ENCODE peak calls at places on chromosomes 12 and 14, in nine cellular contexts. C, S, J, F, Z, O, M, N and T are unnamed samples.
A peak's percentile ranks its signal among the peaks of the same experiment; 100 is the strongest.

GRCh38 chr14:51607677-51608076 is 44.0 kb upstream of the FRMD6 start:
- DNase-seq in N (no peak), M (peak; percentile 93), O (no peak), S (peak; percentile 51), Z (peak; percentile 59), F (no peak), C (no peak), J (no peak), T (no peak)

GRCh38 chr12:117649796-117650195 is 288.4 kb upstream of the NOS1 start:
- DNase-seq in O (no peak), M (no peak), Z (no peak), C (no peak), J (no peak), F (no peak), S (no peak), N (no peak), T (no peak)

GRCh38 chr12:92242917-92243316 is 97.3 kb upstream of the BTG1 start:
- DNase-seq in M (peak; percentile 7), N (no peak), S (peak; percentile 83), C (no peak), F (no peak), Z (peak; percentile 59), J (no peak), O (no peak), T (peak; percentile 14)

GRCh38 chr12:66176525-66176924 is 6.7 kb upstream of the TMBIM4 start:
- DNase-seq in N (no peak), M (no peak), S (no peak), C (no peak), O (no peak), J (no peak), Z (peak; percentile 28), F (no peak), T (no peak)

GRCh38 chr14:74786916-74787315 is 23.8 kb downstream of the YLPM1 start:
- DNase-seq in O (no peak), C (no peak), Z (no peak), M (no peak), N (no peak), S (no peak), F (no peak), J (no peak), T (no peak)

GRCh38 chr14:21668377-21668776 is 5.2 kb downstream of the OR4E1 start:
- DNase-seq in O (no peak), F (no peak), J (no peak), Z (peak; percentile 76), S (peak; percentile 85), M (no peak), N (peak; percentile 72), C (no peak), T (peak; percentile 41)

GRCh38 chr12:56119361-56119796 is 1.3 kb downstream of the ZC3H10 start:
- DNase-seq in M (peak; percentile 81), F (peak; percentile 64), S (peak; percentile 87), C (no peak), O (peak; percentile 68), N (no peak), J (peak; percentile 64), Z (peak; percentile 94), T (peak; percentile 95)

GRCh38 chr12:119432935-119433334 is 98.4 kb downstream of the CCDC60 start:
- DNase-seq in Z (no peak), M (no peak), N (no peak), J (no peak), O (no peak), C (no peak), S (no peak), F (no peak), T (no peak)

DNA sequence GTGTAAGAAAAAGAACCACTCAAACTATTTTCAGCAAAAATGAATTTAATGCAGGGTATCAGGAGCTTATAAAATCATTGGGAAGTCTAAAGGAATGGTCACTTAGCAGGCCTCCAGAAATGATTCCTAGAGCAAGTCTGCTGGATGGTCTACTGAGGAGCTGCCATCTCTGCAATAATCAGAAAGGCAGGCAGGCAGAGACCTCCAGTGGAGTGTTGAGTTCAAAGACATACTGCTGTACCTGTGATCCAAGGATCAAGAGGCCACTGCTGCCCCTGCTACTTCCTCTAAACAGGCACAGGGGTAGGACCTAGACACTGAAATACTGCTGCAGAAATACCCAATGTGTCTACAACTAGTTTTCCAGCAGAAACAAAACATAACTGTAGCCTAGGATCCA is 14.5 kb upstream of the KICS2 start:
- DNase-seq in O (no peak), M (no peak), Z (peak; percentile 19), S (peak; percentile 40), J (no peak), N (no peak), F (no peak), C (no peak), T (peak; percentile 45)
- TF ChIP-seq CTCF in O (no peak), M (peak; percentile 7), Z (peak; percentile 39), S (peak; percentile 36), J (peak; percentile 19), N (peak; percentile 47), F (no peak), C (no peak), T (peak; percentile 37)

GRCh38 chr14:97459180-97459579 is 662.0 kb downstream of the VRK1 start:
- DNase-seq in M (no peak), S (no peak), F (no peak), J (no peak), O (no peak), Z (no peak), C (no peak), N (no peak), T (no peak)

GRCh38 chr14:97456958-97457357 is 659.8 kb downstream of the VRK1 start:
- DNase-seq in Z (no peak), M (no peak), S (no peak), F (no peak), J (no peak), N (no peak), O (no peak), C (no peak), T (peak; percentile 21)

GRCh38 chr14:97462081-97462480 is 664.9 kb downstream of the VRK1 start:
- DNase-seq in Z (no peak), N (no peak), F (no peak), S (no peak), C (no peak), O (no peak), M (no peak), J (no peak), T (no peak)

GRCh38 chr14:97456497-97456896 is 659.3 kb downstream of the VRK1 start:
- DNase-seq in S (no peak), Z (no peak), C (no peak), J (no peak), F (no peak), M (no peak), O (no peak), N (no peak), T (no peak)

DNA sequence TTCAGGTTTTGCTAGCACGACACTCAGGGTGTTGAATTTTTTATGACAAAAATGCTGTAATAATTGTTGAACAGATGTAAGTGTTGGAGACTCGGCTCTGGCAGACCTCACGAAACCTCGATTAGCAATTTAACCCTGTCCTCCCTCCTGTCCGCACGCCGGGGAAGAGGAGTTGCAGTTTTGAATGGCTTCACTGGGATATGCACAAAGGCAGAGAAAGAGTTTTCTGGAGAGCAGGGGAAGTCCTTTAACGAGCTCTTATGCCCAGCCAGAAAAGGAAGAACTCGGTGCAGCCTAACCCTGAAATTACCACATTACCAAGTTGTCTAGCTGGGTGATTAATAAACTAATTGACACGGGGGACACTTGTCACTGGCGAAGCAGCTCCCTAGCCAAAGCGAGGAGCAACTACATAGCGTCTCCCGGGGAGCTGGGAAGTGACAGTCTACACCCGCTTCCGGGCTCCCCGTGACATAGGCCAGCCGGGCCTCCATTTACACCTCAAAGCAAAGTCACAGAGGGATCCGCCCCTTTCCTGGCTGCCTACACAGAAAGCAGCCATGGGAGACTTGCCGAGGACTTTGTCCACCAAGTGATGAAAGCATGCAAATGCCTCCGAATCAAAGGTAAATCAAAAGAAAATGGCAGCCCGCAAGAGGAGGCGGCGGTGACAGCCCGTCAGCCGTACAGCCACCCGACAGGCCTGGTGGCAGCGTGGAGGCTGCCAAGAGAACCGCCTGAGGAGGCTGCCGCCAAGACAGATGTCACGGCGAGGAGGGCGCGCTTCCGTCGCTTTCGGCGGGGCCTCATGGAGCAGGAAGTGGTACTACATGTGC is 661.3 kb downstream of the VRK1 start:
- DNase-seq in Z (no peak), O (peak; percentile 18), J (peak; percentile 15), N (no peak), C (no peak), S (no peak), F (no peak), M (no peak), T (no peak)
- TF ChIP-seq CTCF in Z (no peak), O (no peak), J (no peak), N (no peak), C (no peak), S (no peak), F (no peak), M (no peak), T (no peak)

GRCh38 chr12:67918441-67918840 is 70.8 kb upstream of the IFNG-AS1 start:
- DNase-seq in N (no peak), Z (no peak), S (no peak), J (no peak), F (no peak), C (no peak), O (no peak), M (no peak), T (no peak)

GRCh38 chr12:67915335-67915851 is 73.9 kb upstream of the IFNG-AS1 start:
- DNase-seq in M (no peak), J (no peak), S (no peak), N (no peak), F (no peak), Z (no peak), C (no peak), O (no peak), T (no peak)

GRCh38 chr12:67916266-67916970 is 72.8 kb upstream of the IFNG-AS1 start:
- DNase-seq in J (no peak), S (peak; percentile 14), C (no peak), N (no peak), Z (peak; percentile 24), O (no peak), F (no peak), M (no peak), T (no peak)

GRCh38 chr12:67919406-67919805 is 69.8 kb upstream of the IFNG-AS1 start:
- DNase-seq in J (no peak), S (peak; percentile 29), N (no peak), M (no peak), Z (no peak), F (no peak), C (no peak), O (no peak), T (peak; percentile 56)

GRCh38 chr12:67917811-67918210 is 71.4 kb upstream of the IFNG-AS1 start:
- DNase-seq in N (no peak), Z (no peak), O (no peak), C (no peak), M (no peak), J (no peak), F (no peak), S (no peak), T (no peak)
- TF ChIP-seq CTCF in N (no peak), Z (no peak), O (no peak), C (no peak), M (no peak), J (no peak), F (no peak), S (no peak), T (no peak)

GRCh38 chr14:77084991-77085390 is 13.1 kb upstream of the CIPC start:
- DNase-seq in C (no peak), Z (no peak), F (no peak), M (no peak), S (no peak), J (no peak), N (no peak), O (no peak), T (no peak)
- TF ChIP-seq CTCF in C (no peak), Z (no peak), F (no peak), M (no peak), S (no peak), J (no peak), N (no peak), O (no peak), T (no peak)